ENCODE peak calls at places on chromosomes 3 and 15, in eight cellular contexts. U is sigmoid colon, C is heart left ventricle, W is A549, T is IMR-90, R is esophagus squamous epithelium, Y is GM12878, M is prostate gland. L is an unnamed sample.

GRCh38 chr3:158434412-158435038 is 136.5 kb upstream of the MLF1 start:
- DNase-seq in U (peak; percentile 62), C (peak; percentile 41), W (peak; percentile 5), T (peak; percentile 60), R (no peak), Y (peak; percentile 40), M (peak; percentile 54), L (peak; percentile 47)

GRCh38 chr15:25240461-25241021 is 198.3 kb downstream of the UBE3A start:
- DNase-seq in U (peak; percentile 58), C (no peak), W (no peak), T (no peak), R (no peak), Y (no peak), M (no peak), L (no peak)

GRCh38 chr15:83164409-83165404 is 42.9 kb downstream of the HDGFL3 start:
- DNase-seq in U (no peak), C (no peak), W (no peak), T (peak; percentile 86), R (no peak), Y (no peak), M (no peak), L (no peak)

GRCh38 chr3:195892355-195893120 is 15.8 kb downstream of the TNK2 start:
- DNase-seq in U (peak; percentile 93), C (peak; percentile 70), W (no peak), T (peak; percentile 71), R (no peak), Y (no peak), M (no peak), L (peak; percentile 37)

GRCh38 chr3:61524933-61525332 is 36.4 kb upstream of the PTPRG start:
- DNase-seq in U (no peak), C (no peak), W (no peak), T (no peak), R (no peak), Y (no peak), M (no peak), L (no peak)

GRCh38 chr15:43975750-43976149 is 148.9 kb downstream of the WDR76 start:
- DNase-seq in U (no peak), C (no peak), W (no peak), T (no peak), R (no peak), Y (no peak), M (no peak), L (no peak)

GRCh38 chr3:127052121-127052561 is 69.2 kb downstream of the PLXNA1 start:
- DNase-seq in U (peak; percentile 76), C (peak; percentile 63), W (no peak), T (no peak), R (no peak), Y (no peak), M (no peak), L (peak; percentile 61)

GRCh38 chr3:136957751-136958288 is at the start of gene IL20RB:
- DNase-seq in U (no peak), C (no peak), W (no peak), T (peak; percentile 61), R (no peak), Y (no peak), M (no peak), L (peak; percentile 26)

GRCh38 chr3:173586176-173586575 is 188.6 kb downstream of the NLGN1 start:
- DNase-seq in U (no peak), C (no peak), W (no peak), T (peak; percentile 21), R (no peak), Y (no peak), M (no peak), L (no peak)

GRCh38 chr3:173584093-173584833 is 186.7 kb downstream of the NLGN1 start:
- DNase-seq in U (no peak), C (no peak), W (no peak), T (peak; percentile 44), R (no peak), Y (no peak), M (no peak), L (peak; percentile 45)

GRCh38 chr3:173583496-173583895 is 186.0 kb downstream of the NLGN1 start:
- DNase-seq in U (no peak), C (no peak), W (no peak), T (no peak), R (no peak), Y (no peak), M (no peak), L (no peak)

GRCh38 chr3:173587055-173587454 is 189.5 kb downstream of the NLGN1 start:
- DNase-seq in U (no peak), C (no peak), W (no peak), T (no peak), R (no peak), Y (no peak), M (no peak), L (no peak)

DNA sequence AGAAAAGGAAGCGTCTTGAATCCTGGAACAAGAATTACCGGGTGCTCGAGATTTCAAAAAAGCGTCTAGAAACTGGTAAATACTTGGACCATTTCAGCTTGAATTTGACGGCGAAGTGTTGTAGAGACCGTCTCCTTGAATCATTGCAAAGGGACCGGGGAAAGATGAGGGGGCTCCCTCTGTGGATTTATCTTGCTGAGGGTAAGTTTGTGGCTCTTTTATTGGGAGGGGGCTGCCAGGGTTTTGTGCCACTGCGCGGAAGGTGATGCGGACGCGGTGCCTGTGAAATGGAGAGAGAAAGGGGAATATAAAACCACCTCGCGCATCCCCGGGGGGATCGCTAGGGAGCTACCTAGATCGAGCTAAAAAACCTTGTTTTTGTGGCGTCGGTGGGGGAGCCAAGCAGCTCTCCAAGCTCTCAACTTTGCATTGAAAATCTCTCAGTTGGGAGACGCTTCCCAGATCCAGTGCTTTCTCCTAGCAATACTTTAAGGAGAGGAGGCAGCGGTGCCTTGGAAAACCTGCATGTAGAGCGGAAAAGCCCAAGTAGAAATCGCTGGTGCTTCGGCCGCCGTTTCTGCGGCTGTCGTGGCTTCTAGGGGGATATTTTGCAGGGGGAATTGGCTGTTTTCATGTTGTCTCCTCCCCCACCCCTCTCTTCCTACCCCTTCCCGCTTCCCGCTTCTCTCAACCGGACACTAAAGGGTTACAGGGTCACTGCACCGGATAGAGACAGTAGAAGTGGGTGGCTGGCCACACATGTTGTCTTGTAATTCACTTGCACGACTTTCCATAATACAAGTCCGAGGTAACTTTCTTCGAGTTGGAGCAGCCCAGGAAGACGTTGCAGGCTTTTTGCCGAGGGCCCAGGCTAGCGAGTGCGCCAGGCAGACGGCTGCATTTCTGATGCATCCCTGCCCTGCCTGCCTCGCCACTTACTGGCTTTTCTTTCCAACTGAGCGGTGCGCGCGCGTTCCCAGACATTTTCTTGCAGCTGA is 187.6 kb downstream of the NLGN1 start:
- DNase-seq in U (peak; percentile 72), C (peak; percentile 39), W (no peak), T (peak; percentile 57), R (no peak), Y (no peak), M (peak; percentile 10), L (peak; percentile 17)
- TF ChIP-seq POLR2A in U (no peak), C (no peak), W (no peak), T (no peak), R (no peak), Y (no peak), M (no peak), L (no peak)

GRCh38 chr3:134325722-134326121 is 48.5 kb downstream of the AMOTL2 start:
- DNase-seq in U (peak; percentile 54), C (no peak), W (no peak), T (no peak), R (no peak), Y (no peak), M (no peak), L (no peak)

GRCh38 chr3:134326126-134326525 is 48.1 kb downstream of the AMOTL2 start:
- DNase-seq in U (no peak), C (no peak), W (no peak), T (no peak), R (no peak), Y (no peak), M (no peak), L (no peak)

GRCh38 chr3:134325106-134325705 is 49.0 kb downstream of the AMOTL2 start:
- DNase-seq in U (peak; percentile 30), C (no peak), W (no peak), T (no peak), R (no peak), Y (no peak), M (no peak), L (no peak)

GRCh38 chr3:134322286-134322685 is 52.0 kb downstream of the AMOTL2 start:
- DNase-seq in U (no peak), C (no peak), W (no peak), T (no peak), R (no peak), Y (no peak), M (no peak), L (no peak)

DNA sequence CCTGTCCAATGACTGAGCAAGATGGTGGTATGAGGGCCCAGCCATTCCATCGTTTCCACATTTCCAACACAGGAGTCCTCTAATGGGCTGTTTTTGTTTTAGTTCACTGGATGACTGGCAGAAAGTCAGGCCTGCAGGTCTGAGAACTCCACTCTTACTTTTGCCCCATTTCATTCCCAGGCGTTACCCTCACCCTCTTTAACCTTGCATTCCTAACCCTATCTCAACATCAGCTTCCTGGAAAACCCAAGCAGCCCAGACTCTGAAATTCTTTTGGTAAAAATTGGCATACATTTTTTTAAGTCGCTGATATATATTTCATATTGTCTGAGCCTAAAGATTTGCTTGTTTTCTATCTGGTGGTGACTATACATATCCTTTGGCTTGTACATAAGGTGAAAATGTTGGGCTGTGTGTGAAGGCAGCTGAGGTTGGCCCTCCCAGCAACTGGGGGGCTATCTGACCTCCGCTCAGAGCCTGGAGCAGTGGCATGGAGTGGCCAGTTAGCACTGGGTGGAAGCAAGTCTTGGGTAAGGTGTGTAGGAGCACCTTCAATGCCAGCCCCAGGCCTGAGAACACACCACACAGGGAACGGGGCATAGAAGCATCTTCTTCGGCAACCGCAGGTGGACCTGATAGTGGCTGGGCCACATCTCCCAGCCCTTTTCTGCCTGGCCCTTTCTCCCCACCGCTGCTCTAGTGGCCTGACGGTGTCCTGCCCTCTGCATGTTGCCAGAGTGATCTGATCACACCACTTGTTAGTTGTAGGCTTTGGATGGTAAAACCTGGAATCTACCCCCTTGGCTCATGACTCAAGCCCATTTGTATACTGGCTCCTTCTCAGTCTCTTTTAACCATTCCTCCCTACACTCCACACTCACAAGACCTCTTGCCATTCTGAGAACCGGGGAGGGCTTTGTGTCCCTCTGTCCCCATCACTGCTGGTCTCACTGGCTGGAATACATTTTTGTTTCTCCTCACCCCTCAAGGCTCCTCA is 50.0 kb downstream of the AMOTL2 start:
- DNase-seq in U (no peak), C (no peak), W (no peak), T (no peak), R (no peak), Y (no peak), M (no peak), L (no peak)
- H3K27ac ChIP-seq in U (no peak overlapping the region), C (no peak overlapping the region), W (peak overlapping the region; percentile 96), T (peak overlapping the region; percentile 35), R (no peak overlapping the region), Y (no peak overlapping the region), M (no peak overlapping the region), L (no peak overlapping the region)

DNA sequence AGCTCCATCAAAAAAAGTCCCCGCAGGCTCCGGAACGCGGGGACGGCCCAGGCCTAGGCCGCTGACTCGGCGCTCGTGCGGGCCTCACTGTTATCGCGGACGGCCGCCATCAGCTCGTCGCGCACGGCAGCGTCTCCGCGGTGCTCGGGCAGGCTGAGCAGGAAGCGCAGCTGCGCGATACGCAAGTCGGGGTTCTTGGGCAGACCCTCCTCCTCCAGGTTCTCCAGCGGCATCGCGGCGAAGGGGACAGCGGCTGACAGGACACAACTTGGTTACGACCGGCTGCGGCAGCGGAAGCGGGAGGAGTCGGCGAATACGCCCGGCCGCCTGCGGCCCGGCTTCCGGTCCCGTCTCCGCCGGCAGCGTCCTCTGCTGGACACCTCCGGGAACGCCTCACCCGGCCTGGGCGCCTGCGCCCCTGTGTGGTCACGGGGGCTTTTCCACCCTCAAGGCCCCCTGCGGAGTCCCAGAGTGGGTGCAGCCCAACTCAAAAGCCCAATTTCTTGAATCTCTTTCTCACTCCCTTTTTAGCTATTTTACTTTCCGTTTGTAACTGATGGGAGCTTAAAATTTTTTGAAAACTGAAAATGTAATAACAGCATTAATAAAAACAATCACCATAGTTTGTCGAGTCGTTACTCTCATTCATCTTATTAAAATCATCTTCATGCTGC is at the start of gene PSMD6:
- DNase-seq in U (peak; percentile 92), C (peak; percentile 91), W (peak; percentile 54), T (peak; percentile 79), R (peak; percentile 36), Y (peak; percentile 49), M (peak; percentile 72), L (peak; percentile 75)
- TF ChIP-seq POLR2A in U (no peak), C (no peak), W (peak; percentile 59), T (peak; percentile 84), R (peak; percentile 35), Y (peak; percentile 97), M (no peak), L (no peak)

GRCh38 chr3:131608296-131608695 is 105.5 kb upstream of the MRPL3 start:
- DNase-seq in U (no peak), C (no peak), W (no peak), T (no peak), R (no peak), Y (peak; percentile 17), M (no peak), L (no peak)
- H3K27ac ChIP-seq in U (no peak overlapping the region), C (no peak overlapping the region), W (no peak overlapping the region), T (no peak overlapping the region), R (no peak overlapping the region), Y (no peak overlapping the region), M (no peak overlapping the region), L (no peak overlapping the region)